ENCODE peak calls at places on chromosomes 13 and 19, in ten cellular contexts. R is spleen, X is foreskin fibroblast, F is cardiac fibroblast, I is ovary, L is mammary epithelial cell, M is endothelial cell of umbilical vein, D is psoas muscle, H is pancreas, G is BE2C. U is an unnamed sample.

GRCh38 chr19:29211562-29212416 is 1.2 kb downstream of the UQCRFS1 start:
- DNase-seq in G (no peak), R (no peak), M (no peak), I (no peak), L (peak; percentile 9), D (no peak), X (peak; percentile 19), F (peak; percentile 17), H (no peak), U (peak; percentile 15)

GRCh38 chr13:30429721-30430694 is 7.7 kb downstream of the UBE2L5 start:
- DNase-seq in F (peak; percentile 76), I (no peak), M (peak; percentile 81), L (peak; percentile 91), G (no peak), H (no peak), D (no peak), X (peak; percentile 90), R (no peak), U (peak; percentile 85)

GRCh38 chr13:113635709-113636108 is 22.3 kb downstream of the ATP4B start:
- DNase-seq in L (no peak), R (peak; percentile 47), M (no peak), I (no peak), X (no peak), H (no peak), G (no peak), D (peak; percentile 33), F (no peak), U (no peak)

GRCh38 chr13:26370495-26370990 is 116.6 kb downstream of the CDK8 start:
- DNase-seq in L (no peak), G (no peak), R (no peak), F (peak; percentile 2), I (no peak), X (no peak), M (no peak), H (no peak), D (no peak), U (no peak)

GRCh38 chr19:18086590-18087138 is at the start of gene IL12RB1:
- DNase-seq in L (no peak), X (no peak), I (no peak), G (no peak), D (no peak), M (no peak), F (no peak), R (peak; percentile 88), H (no peak), U (no peak)

GRCh38 chr13:113730831-113731191 is 28.2 kb upstream of the TMEM255B start:
- DNase-seq in M (no peak), F (no peak), I (no peak), G (peak; percentile 4), R (no peak), D (no peak), L (no peak), X (no peak), H (no peak), U (no peak)

GRCh38 chr19:18697680-18698079 is 14.2 kb downstream of the CRTC1 start:
- DNase-seq in G (no peak), M (no peak), I (no peak), X (no peak), R (no peak), H (peak; percentile 40), D (no peak), F (no peak), L (no peak), U (no peak)

GRCh38 chr13:112748947-112749346 is 59.1 kb downstream of the ATP11A start:
- DNase-seq in F (peak; percentile 38), H (no peak), G (no peak), M (no peak), D (peak; percentile 83), L (no peak), R (peak; percentile 67), I (no peak), X (peak; percentile 31), U (peak; percentile 41)

GRCh38 chr19:39845172-39845571 is 1.0 kb downstream of the FBL start:
- DNase-seq in L (peak; percentile 3), D (no peak), R (no peak), I (no peak), G (no peak), X (no peak), M (no peak), F (no peak), H (no peak), U (no peak)
- H3K4me3 ChIP-seq in L (peak overlapping the region; percentile 76), D (peak overlapping the region; percentile 98), R (peak overlapping the region; percentile 82), I (peak overlapping the region; percentile 87), G (peak overlapping the region; percentile 95), X (peak overlapping the region; percentile 97), M (peak overlapping the region; percentile 76), F (peak overlapping the region; percentile 86), H (peak overlapping the region; percentile 73), U (peak overlapping the region; percentile 91)

DNA sequence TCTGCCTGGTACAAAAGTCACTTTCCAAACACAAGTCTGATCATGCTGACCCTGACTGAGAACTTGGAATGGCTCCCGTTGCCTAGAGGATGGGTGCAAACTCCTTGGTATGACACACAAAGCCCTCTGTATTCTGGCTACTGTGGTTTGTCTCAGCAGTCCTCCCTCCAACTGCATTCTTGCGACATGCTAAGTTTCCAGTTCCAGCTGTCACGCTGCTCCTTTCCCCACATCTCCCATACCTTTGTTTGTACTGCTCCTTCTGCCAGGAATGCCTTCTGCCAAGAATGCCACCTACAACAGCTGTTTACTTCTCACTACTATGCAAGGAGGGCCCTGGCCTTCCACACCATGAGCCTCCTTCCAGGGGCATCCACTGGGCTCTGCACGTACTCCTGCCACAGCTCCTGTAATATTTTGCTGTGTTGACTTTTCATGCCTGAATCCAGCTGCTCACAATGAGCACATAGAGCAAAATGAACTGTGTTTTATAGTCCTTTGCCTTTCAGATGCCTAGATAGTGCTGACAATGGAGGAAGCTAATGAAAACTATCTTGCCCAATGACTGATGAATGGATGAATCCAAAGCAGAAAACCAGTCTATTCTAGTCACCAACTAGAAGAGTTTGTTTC is 543.7 kb downstream of the EFNB2 start:
- DNase-seq in F (peak; percentile 66), X (peak; percentile 87), D (no peak), R (no peak), M (no peak), H (peak; percentile 86), G (no peak), L (peak; percentile 100), I (no peak), U (peak; percentile 84)
- TF ChIP-seq CTCF in F (no peak), X (no peak), D (no peak), R (no peak), M (no peak), H (no peak), G (no peak), L (peak; percentile 41), I (no peak), U (no peak)

GRCh38 chr19:55644191-55644833 is 863 bp downstream of the ZNF581 start:
- DNase-seq in H (no peak), L (no peak), X (no peak), M (no peak), I (no peak), R (no peak), G (no peak), F (no peak), D (no peak), U (no peak)
- H3K4me3 ChIP-seq in H (peak overlapping the region; percentile 86), L (peak overlapping the region; percentile 86), X (peak overlapping the region; percentile 80), M (peak overlapping the region; percentile 61), I (peak overlapping the region; percentile 93), R (peak overlapping the region; percentile 82), G (peak overlapping the region; percentile 90), F (peak overlapping the region; percentile 81), D (peak overlapping the region; percentile 87), U (peak overlapping the region; percentile 70)

GRCh38 chr13:27953671-27954405 is 15.3 kb downstream of the CDX2 start:
- DNase-seq in H (peak; percentile 83), M (peak; percentile 64), I (peak; percentile 60), R (peak; percentile 92), G (peak; percentile 88), L (peak; percentile 69), X (peak; percentile 86), F (peak; percentile 67), D (peak; percentile 78), U (peak; percentile 59)
- TF ChIP-seq CTCF in H (peak; percentile 89), M (peak; percentile 95), I (peak; percentile 76), R (peak; percentile 76), G (peak; percentile 80), L (peak; percentile 82), X (peak; percentile 76), F (peak; percentile 45), D (peak; percentile 73), U (peak; percentile 49)

GRCh38 chr19:40598121-40598917 is 2.9 kb upstream of the LTBP4 start:
- DNase-seq in H (peak; percentile 75), M (peak; percentile 87), R (peak; percentile 95), F (peak; percentile 87), D (peak; percentile 93), X (peak; percentile 95), L (peak; percentile 70), I (peak; percentile 91), G (peak; percentile 91), U (peak; percentile 73)
- H3K4me3 ChIP-seq in H (no peak overlapping the region), M (peak overlapping the region; percentile 1), R (no peak overlapping the region), F (peak overlapping the region; percentile 32), D (peak overlapping the region; percentile 11), X (peak overlapping the region; percentile 70), L (no peak overlapping the region), I (peak overlapping the region; percentile 38), G (peak overlapping the region; percentile 50), U (peak overlapping the region; percentile 53)

DNA sequence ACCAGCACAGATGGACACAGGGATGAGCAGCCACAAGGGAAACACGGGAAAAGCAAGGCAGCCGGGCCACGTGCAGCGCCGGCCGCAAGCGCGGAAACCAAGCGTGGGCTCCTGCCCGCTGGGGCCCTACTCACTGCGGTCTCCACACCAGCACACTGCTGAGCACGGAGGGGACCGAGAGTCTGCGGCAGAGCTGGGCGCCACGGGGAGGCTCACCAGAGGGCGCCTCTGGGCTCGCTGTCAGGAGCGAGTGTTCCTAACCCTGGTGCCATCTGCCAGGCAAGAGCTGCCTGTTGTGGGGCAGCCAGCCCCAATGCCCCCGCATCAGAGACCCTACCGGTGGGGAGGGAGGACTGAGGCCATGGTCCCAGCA is 26.5 kb downstream of the MPND start:
- DNase-seq in D (peak; percentile 78), H (peak; percentile 10), X (peak; percentile 61), I (no peak), G (peak; percentile 48), L (peak; percentile 75), F (no peak), R (peak; percentile 93), M (peak; percentile 62), U (peak; percentile 65)
- TF ChIP-seq CTCF in D (peak; percentile 58), H (no peak), X (peak; percentile 37), I (no peak), G (peak; percentile 19), L (peak; percentile 83), F (peak; percentile 4), R (peak; percentile 63), M (peak; percentile 40), U (peak; percentile 55)

GRCh38 chr19:11475861-11476260 is 5.0 kb downstream of the ELAVL3 start:
- DNase-seq in R (no peak), H (no peak), D (no peak), I (no peak), G (no peak), M (no peak), L (no peak), F (no peak), X (no peak), U (no peak)
- H3K4me3 ChIP-seq in R (no peak overlapping the region), H (no peak overlapping the region), D (no peak overlapping the region), I (no peak overlapping the region), G (no peak overlapping the region), M (no peak overlapping the region), L (no peak overlapping the region), F (no peak overlapping the region), X (no peak overlapping the region), U (no peak overlapping the region)